ENCODE peak calls at places on chromosome 3, in nine cellular contexts. One of them, this sample, is unnamed.

GRCh38 chr3:140922634-140923033 is 19.0 kb upstream of the SLC25A36 start:
- DNase-seq in left ventricle myocardium inferior: no peak
- DNase-seq in GM06990: no peak
- DNase-seq in stimulated activated CD8-positive, alpha-beta memory T cell treated with anti-CD3 and anti-CD28 coated beads, Interleukin-12 subunit alpha, Interleukin-12 subunit beta, amount 100 ng/mL, for 4 hours: no peak
- DNase-seq in NCI-H1417: no peak
- DNase-seq in fibroblast of pulmonary artery: peak
- DNase-seq in NCI-H1694 treated with DMSO at 0.1 percent for 48 hours: no peak
- DNase-seq in substantia nigra: no peak
- DNase-seq in activated naive CD8-positive, alpha-beta T cell treated with anti-CD3 and anti-CD28 coated beads, Interleukin-2, amount 50 U/mL, for 24 hours: no peak
- DNase-seq in this sample: no peak

GRCh38 chr3:188400494-188401243 is 246.7 kb downstream of the LPP start:
- DNase-seq in left ventricle myocardium inferior: no peak
- DNase-seq in GM06990: peak
- DNase-seq in stimulated activated CD8-positive, alpha-beta memory T cell treated with anti-CD3 and anti-CD28 coated beads, Interleukin-12 subunit alpha, Interleukin-12 subunit beta, amount 100 ng/mL, for 4 hours: no peak
- DNase-seq in NCI-H1417: no peak
- DNase-seq in fibroblast of pulmonary artery: no peak
- DNase-seq in NCI-H1694 treated with DMSO at 0.1 percent for 48 hours: no peak
- DNase-seq in substantia nigra: no peak
- DNase-seq in activated naive CD8-positive, alpha-beta T cell treated with anti-CD3 and anti-CD28 coated beads, Interleukin-2, amount 50 U/mL, for 24 hours: no peak
- DNase-seq in this sample: no peak

GRCh38 chr3:113141543-113141942 is 69.8 kb upstream of the BOC start:
- DNase-seq in left ventricle myocardium inferior: no peak
- DNase-seq in GM06990: no peak
- DNase-seq in stimulated activated CD8-positive, alpha-beta memory T cell treated with anti-CD3 and anti-CD28 coated beads, Interleukin-12 subunit alpha, Interleukin-12 subunit beta, amount 100 ng/mL, for 4 hours: no peak
- DNase-seq in NCI-H1417: peak
- DNase-seq in fibroblast of pulmonary artery: no peak
- DNase-seq in NCI-H1694 treated with DMSO at 0.1 percent for 48 hours: no peak
- DNase-seq in substantia nigra: no peak
- DNase-seq in activated naive CD8-positive, alpha-beta T cell treated with anti-CD3 and anti-CD28 coated beads, Interleukin-2, amount 50 U/mL, for 24 hours: no peak
- DNase-seq in this sample: no peak

GRCh38 chr3:128360705-128361271 is 105.9 kb downstream of the DNAJB8 start:
- DNase-seq in left ventricle myocardium inferior: no peak
- DNase-seq in GM06990: no peak
- DNase-seq in stimulated activated CD8-positive, alpha-beta memory T cell treated with anti-CD3 and anti-CD28 coated beads, Interleukin-12 subunit alpha, Interleukin-12 subunit beta, amount 100 ng/mL, for 4 hours: no peak
- DNase-seq in NCI-H1417: no peak
- DNase-seq in fibroblast of pulmonary artery: no peak
- DNase-seq in NCI-H1694 treated with DMSO at 0.1 percent for 48 hours: no peak
- DNase-seq in substantia nigra: no peak
- DNase-seq in activated naive CD8-positive, alpha-beta T cell treated with anti-CD3 and anti-CD28 coated beads, Interleukin-2, amount 50 U/mL, for 24 hours: no peak
- DNase-seq in this sample: no peak

GRCh38 chr3:150931710-150932109 is 26.5 kb upstream of the MINDY4B start:
- DNase-seq in left ventricle myocardium inferior: no peak
- DNase-seq in GM06990: no peak
- DNase-seq in stimulated activated CD8-positive, alpha-beta memory T cell treated with anti-CD3 and anti-CD28 coated beads, Interleukin-12 subunit alpha, Interleukin-12 subunit beta, amount 100 ng/mL, for 4 hours: no peak
- DNase-seq in NCI-H1417: no peak
- DNase-seq in fibroblast of pulmonary artery: no peak
- DNase-seq in NCI-H1694 treated with DMSO at 0.1 percent for 48 hours: no peak
- DNase-seq in substantia nigra: no peak
- DNase-seq in activated naive CD8-positive, alpha-beta T cell treated with anti-CD3 and anti-CD28 coated beads, Interleukin-2, amount 50 U/mL, for 24 hours: no peak
- DNase-seq in this sample: no peak

GRCh38 chr3:114994554-114995341 is 152.3 kb downstream of the ZBTB20 start:
- DNase-seq in left ventricle myocardium inferior: no peak
- DNase-seq in GM06990: no peak
- DNase-seq in stimulated activated CD8-positive, alpha-beta memory T cell treated with anti-CD3 and anti-CD28 coated beads, Interleukin-12 subunit alpha, Interleukin-12 subunit beta, amount 100 ng/mL, for 4 hours: no peak
- DNase-seq in NCI-H1417: no peak
- DNase-seq in fibroblast of pulmonary artery: no peak
- DNase-seq in NCI-H1694 treated with DMSO at 0.1 percent for 48 hours: no peak
- DNase-seq in substantia nigra: no peak
- DNase-seq in activated naive CD8-positive, alpha-beta T cell treated with anti-CD3 and anti-CD28 coated beads, Interleukin-2, amount 50 U/mL, for 24 hours: no peak
- DNase-seq in this sample: no peak

GRCh38 chr3:43699864-43700263 is 9.1 kb downstream of the ABHD5 start:
- DNase-seq in left ventricle myocardium inferior: no peak
- DNase-seq in GM06990: peak
- DNase-seq in stimulated activated CD8-positive, alpha-beta memory T cell treated with anti-CD3 and anti-CD28 coated beads, Interleukin-12 subunit alpha, Interleukin-12 subunit beta, amount 100 ng/mL, for 4 hours: no peak
- DNase-seq in NCI-H1417: no peak
- DNase-seq in fibroblast of pulmonary artery: peak
- DNase-seq in NCI-H1694 treated with DMSO at 0.1 percent for 48 hours: no peak
- DNase-seq in substantia nigra: no peak
- DNase-seq in activated naive CD8-positive, alpha-beta T cell treated with anti-CD3 and anti-CD28 coated beads, Interleukin-2, amount 50 U/mL, for 24 hours: no peak
- DNase-seq in this sample: no peak

GRCh38 chr3:123559040-123559861 is 25.6 kb downstream of the HACD2 start:
- DNase-seq in left ventricle myocardium inferior: no peak
- DNase-seq in GM06990: peak
- DNase-seq in stimulated activated CD8-positive, alpha-beta memory T cell treated with anti-CD3 and anti-CD28 coated beads, Interleukin-12 subunit alpha, Interleukin-12 subunit beta, amount 100 ng/mL, for 4 hours: no peak
- DNase-seq in NCI-H1417: peak
- DNase-seq in fibroblast of pulmonary artery: peak
- DNase-seq in NCI-H1694 treated with DMSO at 0.1 percent for 48 hours: peak
- DNase-seq in substantia nigra: no peak
- DNase-seq in activated naive CD8-positive, alpha-beta T cell treated with anti-CD3 and anti-CD28 coated beads, Interleukin-2, amount 50 U/mL, for 24 hours: no peak
- DNase-seq in this sample: peak

GRCh38 chr3:49013738-49014660 is 4.4 kb downstream of the DALRD3 start:
- DNase-seq in left ventricle myocardium inferior: no peak
- DNase-seq in GM06990: peak
- DNase-seq in stimulated activated CD8-positive, alpha-beta memory T cell treated with anti-CD3 and anti-CD28 coated beads, Interleukin-12 subunit alpha, Interleukin-12 subunit beta, amount 100 ng/mL, for 4 hours: peak
- DNase-seq in NCI-H1417: peak
- DNase-seq in fibroblast of pulmonary artery: peak
- DNase-seq in NCI-H1694 treated with DMSO at 0.1 percent for 48 hours: no peak
- DNase-seq in substantia nigra: no peak
- DNase-seq in activated naive CD8-positive, alpha-beta T cell treated with anti-CD3 and anti-CD28 coated beads, Interleukin-2, amount 50 U/mL, for 24 hours: peak
- DNase-seq in this sample: no peak

GRCh38 chr3:99674086-99674789 is 35.8 kb downstream of the COL8A1 start:
- DNase-seq in left ventricle myocardium inferior: no peak
- DNase-seq in GM06990: no peak
- DNase-seq in stimulated activated CD8-positive, alpha-beta memory T cell treated with anti-CD3 and anti-CD28 coated beads, Interleukin-12 subunit alpha, Interleukin-12 subunit beta, amount 100 ng/mL, for 4 hours: no peak
- DNase-seq in NCI-H1417: no peak
- DNase-seq in fibroblast of pulmonary artery: peak
- DNase-seq in NCI-H1694 treated with DMSO at 0.1 percent for 48 hours: no peak
- DNase-seq in substantia nigra: no peak
- DNase-seq in activated naive CD8-positive, alpha-beta T cell treated with anti-CD3 and anti-CD28 coated beads, Interleukin-2, amount 50 U/mL, for 24 hours: no peak
- DNase-seq in this sample: no peak

GRCh38 chr3:154776549-154777230 is 303.4 kb upstream of the MME start:
- DNase-seq in left ventricle myocardium inferior: no peak
- DNase-seq in GM06990: no peak
- DNase-seq in stimulated activated CD8-positive, alpha-beta memory T cell treated with anti-CD3 and anti-CD28 coated beads, Interleukin-12 subunit alpha, Interleukin-12 subunit beta, amount 100 ng/mL, for 4 hours: no peak
- DNase-seq in NCI-H1417: peak
- DNase-seq in fibroblast of pulmonary artery: no peak
- DNase-seq in NCI-H1694 treated with DMSO at 0.1 percent for 48 hours: no peak
- DNase-seq in substantia nigra: no peak
- DNase-seq in activated naive CD8-positive, alpha-beta T cell treated with anti-CD3 and anti-CD28 coated beads, Interleukin-2, amount 50 U/mL, for 24 hours: no peak
- DNase-seq in this sample: no peak

GRCh38 chr3:177483182-177483967 is 286.1 kb upstream of the TBL1XR1 start:
- DNase-seq in left ventricle myocardium inferior: no peak
- DNase-seq in GM06990: no peak
- DNase-seq in stimulated activated CD8-positive, alpha-beta memory T cell treated with anti-CD3 and anti-CD28 coated beads, Interleukin-12 subunit alpha, Interleukin-12 subunit beta, amount 100 ng/mL, for 4 hours: no peak
- DNase-seq in NCI-H1417: peak
- DNase-seq in fibroblast of pulmonary artery: no peak
- DNase-seq in NCI-H1694 treated with DMSO at 0.1 percent for 48 hours: no peak
- DNase-seq in substantia nigra: no peak
- DNase-seq in activated naive CD8-positive, alpha-beta T cell treated with anti-CD3 and anti-CD28 coated beads, Interleukin-2, amount 50 U/mL, for 24 hours: no peak
- DNase-seq in this sample: no peak

GRCh38 chr3:48847586-48848423 is at the start of gene PRKAR2A:
- DNase-seq in left ventricle myocardium inferior: peak
- DNase-seq in GM06990: peak
- DNase-seq in stimulated activated CD8-positive, alpha-beta memory T cell treated with anti-CD3 and anti-CD28 coated beads, Interleukin-12 subunit alpha, Interleukin-12 subunit beta, amount 100 ng/mL, for 4 hours: peak
- DNase-seq in NCI-H1417: peak
- DNase-seq in fibroblast of pulmonary artery: peak
- DNase-seq in NCI-H1694 treated with DMSO at 0.1 percent for 48 hours: peak
- DNase-seq in substantia nigra: peak
- DNase-seq in activated naive CD8-positive, alpha-beta T cell treated with anti-CD3 and anti-CD28 coated beads, Interleukin-2, amount 50 U/mL, for 24 hours: peak
- DNase-seq in this sample: peak

GRCh38 chr3:3586843-3587626 is 212.2 kb upstream of the LRRN1 start:
- DNase-seq in left ventricle myocardium inferior: no peak
- DNase-seq in GM06990: no peak
- DNase-seq in stimulated activated CD8-positive, alpha-beta memory T cell treated with anti-CD3 and anti-CD28 coated beads, Interleukin-12 subunit alpha, Interleukin-12 subunit beta, amount 100 ng/mL, for 4 hours: no peak
- DNase-seq in NCI-H1417: peak
- DNase-seq in fibroblast of pulmonary artery: no peak
- DNase-seq in NCI-H1694 treated with DMSO at 0.1 percent for 48 hours: no peak
- DNase-seq in substantia nigra: no peak
- DNase-seq in activated naive CD8-positive, alpha-beta T cell treated with anti-CD3 and anti-CD28 coated beads, Interleukin-2, amount 50 U/mL, for 24 hours: no peak
- DNase-seq in this sample: no peak

GRCh38 chr3:184332370-184333090 is 4.9 kb upstream of the FAM131A start:
- DNase-seq in left ventricle myocardium inferior: no peak
- DNase-seq in GM06990: no peak
- DNase-seq in stimulated activated CD8-positive, alpha-beta memory T cell treated with anti-CD3 and anti-CD28 coated beads, Interleukin-12 subunit alpha, Interleukin-12 subunit beta, amount 100 ng/mL, for 4 hours: no peak
- DNase-seq in NCI-H1417: no peak
- DNase-seq in fibroblast of pulmonary artery: peak
- DNase-seq in NCI-H1694 treated with DMSO at 0.1 percent for 48 hours: no peak
- DNase-seq in substantia nigra: no peak
- DNase-seq in activated naive CD8-positive, alpha-beta T cell treated with anti-CD3 and anti-CD28 coated beads, Interleukin-2, amount 50 U/mL, for 24 hours: no peak
- DNase-seq in this sample: no peak

GRCh38 chr3:55434789-55435188 is 52.3 kb downstream of the WNT5A start:
- DNase-seq in left ventricle myocardium inferior: no peak
- DNase-seq in GM06990: no peak
- DNase-seq in stimulated activated CD8-positive, alpha-beta memory T cell treated with anti-CD3 and anti-CD28 coated beads, Interleukin-12 subunit alpha, Interleukin-12 subunit beta, amount 100 ng/mL, for 4 hours: no peak
- DNase-seq in NCI-H1417: peak
- DNase-seq in fibroblast of pulmonary artery: peak
- DNase-seq in NCI-H1694 treated with DMSO at 0.1 percent for 48 hours: no peak
- DNase-seq in substantia nigra: no peak
- DNase-seq in activated naive CD8-positive, alpha-beta T cell treated with anti-CD3 and anti-CD28 coated beads, Interleukin-2, amount 50 U/mL, for 24 hours: peak
- DNase-seq in this sample: no peak

GRCh38 chr3:172816968-172817367 is 66.4 kb downstream of the ECT2 start:
- DNase-seq in left ventricle myocardium inferior: no peak
- DNase-seq in GM06990: no peak
- DNase-seq in stimulated activated CD8-positive, alpha-beta memory T cell treated with anti-CD3 and anti-CD28 coated beads, Interleukin-12 subunit alpha, Interleukin-12 subunit beta, amount 100 ng/mL, for 4 hours: no peak
- DNase-seq in NCI-H1417: no peak
- DNase-seq in fibroblast of pulmonary artery: no peak
- DNase-seq in NCI-H1694 treated with DMSO at 0.1 percent for 48 hours: no peak
- DNase-seq in substantia nigra: no peak
- DNase-seq in activated naive CD8-positive, alpha-beta T cell treated with anti-CD3 and anti-CD28 coated beads, Interleukin-2, amount 50 U/mL, for 24 hours: no peak
- DNase-seq in this sample: no peak

GRCh38 chr3:46936733-46937250 is 39.8 kb downstream of the CCDC12 start:
- DNase-seq in left ventricle myocardium inferior: no peak
- DNase-seq in GM06990: no peak
- DNase-seq in stimulated activated CD8-positive, alpha-beta memory T cell treated with anti-CD3 and anti-CD28 coated beads, Interleukin-12 subunit alpha, Interleukin-12 subunit beta, amount 100 ng/mL, for 4 hours: no peak
- DNase-seq in NCI-H1417: no peak
- DNase-seq in fibroblast of pulmonary artery: no peak
- DNase-seq in NCI-H1694 treated with DMSO at 0.1 percent for 48 hours: no peak
- DNase-seq in substantia nigra: no peak
- DNase-seq in activated naive CD8-positive, alpha-beta T cell treated with anti-CD3 and anti-CD28 coated beads, Interleukin-2, amount 50 U/mL, for 24 hours: no peak
- DNase-seq in this sample: no peak

GRCh38 chr3:11810276-11810675 is 36.4 kb downstream of the TAMM41 start:
- DNase-seq in left ventricle myocardium inferior: no peak
- DNase-seq in GM06990: no peak
- DNase-seq in stimulated activated CD8-positive, alpha-beta memory T cell treated with anti-CD3 and anti-CD28 coated beads, Interleukin-12 subunit alpha, Interleukin-12 subunit beta, amount 100 ng/mL, for 4 hours: no peak
- DNase-seq in NCI-H1417: no peak
- DNase-seq in fibroblast of pulmonary artery: peak
- DNase-seq in NCI-H1694 treated with DMSO at 0.1 percent for 48 hours: no peak
- DNase-seq in substantia nigra: no peak
- DNase-seq in activated naive CD8-positive, alpha-beta T cell treated with anti-CD3 and anti-CD28 coated beads, Interleukin-2, amount 50 U/mL, for 24 hours: no peak
- DNase-seq in this sample: no peak

GRCh38 chr3:150408232-150409124 is at the start of gene TSC22D2:
- DNase-seq in left ventricle myocardium inferior: peak
- DNase-seq in GM06990: peak
- DNase-seq in stimulated activated CD8-positive, alpha-beta memory T cell treated with anti-CD3 and anti-CD28 coated beads, Interleukin-12 subunit alpha, Interleukin-12 subunit beta, amount 100 ng/mL, for 4 hours: peak
- DNase-seq in NCI-H1417: peak
- DNase-seq in fibroblast of pulmonary artery: peak
- DNase-seq in NCI-H1694 treated with DMSO at 0.1 percent for 48 hours: peak
- DNase-seq in substantia nigra: peak
- DNase-seq in activated naive CD8-positive, alpha-beta T cell treated with anti-CD3 and anti-CD28 coated beads, Interleukin-2, amount 50 U/mL, for 24 hours: peak
- DNase-seq in this sample: peak

GRCh38 chr3:115086379-115086778 is 60.7 kb downstream of the ZBTB20 start:
- DNase-seq in left ventricle myocardium inferior: no peak
- DNase-seq in GM06990: no peak
- DNase-seq in stimulated activated CD8-positive, alpha-beta memory T cell treated with anti-CD3 and anti-CD28 coated beads, Interleukin-12 subunit alpha, Interleukin-12 subunit beta, amount 100 ng/mL, for 4 hours: no peak
- DNase-seq in NCI-H1417: peak
- DNase-seq in fibroblast of pulmonary artery: no peak
- DNase-seq in NCI-H1694 treated with DMSO at 0.1 percent for 48 hours: no peak
- DNase-seq in substantia nigra: no peak
- DNase-seq in activated naive CD8-positive, alpha-beta T cell treated with anti-CD3 and anti-CD28 coated beads, Interleukin-2, amount 50 U/mL, for 24 hours: no peak
- DNase-seq in this sample: no peak

GRCh38 chr3:149400645-149401044 is 23.2 kb upstream of the TM4SF1 start:
- DNase-seq in left ventricle myocardium inferior: no peak
- DNase-seq in GM06990: no peak
- DNase-seq in stimulated activated CD8-positive, alpha-beta memory T cell treated with anti-CD3 and anti-CD28 coated beads, Interleukin-12 subunit alpha, Interleukin-12 subunit beta, amount 100 ng/mL, for 4 hours: no peak
- DNase-seq in NCI-H1417: no peak
- DNase-seq in fibroblast of pulmonary artery: no peak
- DNase-seq in NCI-H1694 treated with DMSO at 0.1 percent for 48 hours: no peak
- DNase-seq in substantia nigra: no peak
- DNase-seq in activated naive CD8-positive, alpha-beta T cell treated with anti-CD3 and anti-CD28 coated beads, Interleukin-2, amount 50 U/mL, for 24 hours: no peak
- DNase-seq in this sample: no peak

GRCh38 chr3:98900265-98901031 is 1.0 kb downstream of the DCBLD2 start:
- DNase-seq in left ventricle myocardium inferior: no peak
- DNase-seq in GM06990: no peak
- DNase-seq in stimulated activated CD8-positive, alpha-beta memory T cell treated with anti-CD3 and anti-CD28 coated beads, Interleukin-12 subunit alpha, Interleukin-12 subunit beta, amount 100 ng/mL, for 4 hours: no peak
- DNase-seq in NCI-H1417: peak
- DNase-seq in fibroblast of pulmonary artery: no peak
- DNase-seq in NCI-H1694 treated with DMSO at 0.1 percent for 48 hours: peak
- DNase-seq in substantia nigra: no peak
- DNase-seq in activated naive CD8-positive, alpha-beta T cell treated with anti-CD3 and anti-CD28 coated beads, Interleukin-2, amount 50 U/mL, for 24 hours: no peak
- DNase-seq in this sample: no peak

GRCh38 chr3:188006726-188007393 is 147.1 kb upstream of the LPP start:
- DNase-seq in left ventricle myocardium inferior: no peak
- DNase-seq in GM06990: no peak
- DNase-seq in stimulated activated CD8-positive, alpha-beta memory T cell treated with anti-CD3 and anti-CD28 coated beads, Interleukin-12 subunit alpha, Interleukin-12 subunit beta, amount 100 ng/mL, for 4 hours: no peak
- DNase-seq in NCI-H1417: no peak
- DNase-seq in fibroblast of pulmonary artery: peak
- DNase-seq in NCI-H1694 treated with DMSO at 0.1 percent for 48 hours: peak
- DNase-seq in substantia nigra: peak
- DNase-seq in activated naive CD8-positive, alpha-beta T cell treated with anti-CD3 and anti-CD28 coated beads, Interleukin-2, amount 50 U/mL, for 24 hours: no peak
- DNase-seq in this sample: no peak

GRCh38 chr3:45409921-45410320 is 21.5 kb downstream of the LARS2 start:
- DNase-seq in left ventricle myocardium inferior: no peak
- DNase-seq in GM06990: no peak
- DNase-seq in stimulated activated CD8-positive, alpha-beta memory T cell treated with anti-CD3 and anti-CD28 coated beads, Interleukin-12 subunit alpha, Interleukin-12 subunit beta, amount 100 ng/mL, for 4 hours: no peak
- DNase-seq in NCI-H1417: no peak
- DNase-seq in fibroblast of pulmonary artery: peak
- DNase-seq in NCI-H1694 treated with DMSO at 0.1 percent for 48 hours: no peak
- DNase-seq in substantia nigra: no peak
- DNase-seq in activated naive CD8-positive, alpha-beta T cell treated with anti-CD3 and anti-CD28 coated beads, Interleukin-2, amount 50 U/mL, for 24 hours: no peak
- DNase-seq in this sample: peak

GRCh38 chr3:42804831-42805821 is 836 bp upstream of the HIGD1A start:
- DNase-seq in left ventricle myocardium inferior: peak
- DNase-seq in GM06990: peak
- DNase-seq in stimulated activated CD8-positive, alpha-beta memory T cell treated with anti-CD3 and anti-CD28 coated beads, Interleukin-12 subunit alpha, Interleukin-12 subunit beta, amount 100 ng/mL, for 4 hours: no peak
- DNase-seq in NCI-H1417: peak
- DNase-seq in fibroblast of pulmonary artery: peak
- DNase-seq in NCI-H1694 treated with DMSO at 0.1 percent for 48 hours: no peak
- DNase-seq in substantia nigra: peak
- DNase-seq in activated naive CD8-positive, alpha-beta T cell treated with anti-CD3 and anti-CD28 coated beads, Interleukin-2, amount 50 U/mL, for 24 hours: peak
- DNase-seq in this sample: peak

GRCh38 chr3:137259709-137260108 is 301.9 kb downstream of the IL20RB start:
- DNase-seq in left ventricle myocardium inferior: no peak
- DNase-seq in GM06990: no peak
- DNase-seq in stimulated activated CD8-positive, alpha-beta memory T cell treated with anti-CD3 and anti-CD28 coated beads, Interleukin-12 subunit alpha, Interleukin-12 subunit beta, amount 100 ng/mL, for 4 hours: no peak
- DNase-seq in NCI-H1417: no peak
- DNase-seq in fibroblast of pulmonary artery: no peak
- DNase-seq in NCI-H1694 treated with DMSO at 0.1 percent for 48 hours: peak
- DNase-seq in substantia nigra: no peak
- DNase-seq in activated naive CD8-positive, alpha-beta T cell treated with anti-CD3 and anti-CD28 coated beads, Interleukin-2, amount 50 U/mL, for 24 hours: no peak
- DNase-seq in this sample: no peak

GRCh38 chr3:49530231-49530630 is 24.0 kb upstream of the BSN start:
- DNase-seq in left ventricle myocardium inferior: no peak
- DNase-seq in GM06990: no peak
- DNase-seq in stimulated activated CD8-positive, alpha-beta memory T cell treated with anti-CD3 and anti-CD28 coated beads, Interleukin-12 subunit alpha, Interleukin-12 subunit beta, amount 100 ng/mL, for 4 hours: no peak
- DNase-seq in NCI-H1417: no peak
- DNase-seq in fibroblast of pulmonary artery: no peak
- DNase-seq in NCI-H1694 treated with DMSO at 0.1 percent for 48 hours: no peak
- DNase-seq in substantia nigra: no peak
- DNase-seq in activated naive CD8-positive, alpha-beta T cell treated with anti-CD3 and anti-CD28 coated beads, Interleukin-2, amount 50 U/mL, for 24 hours: no peak
- DNase-seq in this sample: no peak

GRCh38 chr3:123110953-123111615 is 44.3 kb downstream of the PDIA5 start:
- DNase-seq in left ventricle myocardium inferior: no peak
- DNase-seq in GM06990: no peak
- DNase-seq in stimulated activated CD8-positive, alpha-beta memory T cell treated with anti-CD3 and anti-CD28 coated beads, Interleukin-12 subunit alpha, Interleukin-12 subunit beta, amount 100 ng/mL, for 4 hours: no peak
- DNase-seq in NCI-H1417: no peak
- DNase-seq in fibroblast of pulmonary artery: no peak
- DNase-seq in NCI-H1694 treated with DMSO at 0.1 percent for 48 hours: peak
- DNase-seq in substantia nigra: no peak
- DNase-seq in activated naive CD8-positive, alpha-beta T cell treated with anti-CD3 and anti-CD28 coated beads, Interleukin-2, amount 50 U/mL, for 24 hours: no peak
- DNase-seq in this sample: no peak

This sample was measured in lower leg skin.